ENCODE peak calls at places on chromosomes 11 and 22, in five cellular contexts. T is IMR-90, L is H1, R is mesenchymal stem cell, Y is trophoblast cell. J is an unnamed sample.

GRCh38 chr11:59010693-59011092 is 71.4 kb downstream of the GLYATL1 start:
- DNase-seq in L (no peak), R (no peak), Y (no peak), T (no peak), J (no peak)

GRCh38 chr22:38873469-38874411 is 1.7 kb upstream of the CBX6 start:
- DNase-seq in Y (peak; percentile 55), L (peak; percentile 40), T (no peak), R (no peak), J (peak; percentile 27)

GRCh38 chr11:115162919-115163318 is 341.3 kb downstream of the CADM1 start:
- DNase-seq in T (no peak), R (no peak), Y (no peak), L (no peak), J (no peak)

GRCh38 chr22:21672107-21672629 is 6.4 kb downstream of the PPIL2 start:
- DNase-seq in L (no peak), Y (no peak), R (no peak), T (no peak), J (peak; percentile 4)

GRCh38 chr11:64659417-64660144 is 63.4 kb downstream of the NRXN2 start:
- DNase-seq in R (peak; percentile 89), Y (peak; percentile 91), T (peak; percentile 93), L (no peak), J (peak; percentile 46)

GRCh38 chr22:17910561-17911311 is 113.6 kb downstream of the MICAL3 start:
- DNase-seq in L (peak; percentile 55), T (peak; percentile 91), Y (peak; percentile 96), R (peak; percentile 95), J (peak; percentile 94)

GRCh38 chr22:39576027-39576426 is 5.5 kb downstream of the CACNA1I start:
- DNase-seq in R (no peak), Y (no peak), L (no peak), T (no peak), J (no peak)

GRCh38 chr11:110830344-110831141 is 118.3 kb upstream of the ARHGAP20 start:
- DNase-seq in T (peak; percentile 53), Y (no peak), R (no peak), L (peak; percentile 44), J (peak; percentile 85)

GRCh38 chr11:47981667-47982404 is 1.5 kb downstream of the PTPRJ start:
- DNase-seq in L (no peak), R (no peak), Y (no peak), T (no peak), J (no peak)

GRCh38 chr11:71452354-71453020 is 516 bp upstream of the NADSYN1 start:
- DNase-seq in L (no peak), R (peak; percentile 17), T (peak; percentile 35), Y (peak; percentile 16), J (peak; percentile 9)

GRCh38 chr11:12354750-12355545 is 22.4 kb upstream of the PARVA start:
- DNase-seq in R (no peak), Y (no peak), T (no peak), L (no peak), J (peak; percentile 15)

GRCh38 chr11:33892906-33893594 is 1.2 kb upstream of the LMO2 start:
- DNase-seq in Y (no peak), R (no peak), L (no peak), T (no peak), J (no peak)

GRCh38 chr11:95501761-95502266 is 270.8 kb upstream of the SESN3 start:
- DNase-seq in T (no peak), L (no peak), R (no peak), Y (no peak), J (no peak)
- H3K4me3 ChIP-seq in T (no peak overlapping the region), L (no peak overlapping the region), R (no peak overlapping the region), Y (no peak overlapping the region), J (no peak overlapping the region)

GRCh38 chr11:27401760-27402316 is 38.8 kb upstream of the CCDC34 start:
- DNase-seq in R (no peak), L (no peak), Y (no peak), T (no peak), J (no peak)
- H3K4me1 ChIP-seq in R (no peaks in the 10 kb centered on the region), L (no peaks in the 10 kb centered on the region), Y (peaks cover 15% of the 10 kb centered on the region), T (no peaks in the 10 kb centered on the region), J (peaks cover 1% of the 10 kb centered on the region)

GRCh38 chr22:50530857-50531545 is 1.2 kb upstream of the TYMP start:
- DNase-seq in R (peak; percentile 91), Y (peak; percentile 93), T (peak; percentile 63), L (peak; percentile 82), J (peak; percentile 87)
- H3K4ac ChIP-seq in R (peak overlapping the region; percentile 96), Y (peak overlapping the region; percentile 96), T (peak overlapping the region; percentile 82), L (no peak overlapping the region), J (no peak overlapping the region)

DNA sequence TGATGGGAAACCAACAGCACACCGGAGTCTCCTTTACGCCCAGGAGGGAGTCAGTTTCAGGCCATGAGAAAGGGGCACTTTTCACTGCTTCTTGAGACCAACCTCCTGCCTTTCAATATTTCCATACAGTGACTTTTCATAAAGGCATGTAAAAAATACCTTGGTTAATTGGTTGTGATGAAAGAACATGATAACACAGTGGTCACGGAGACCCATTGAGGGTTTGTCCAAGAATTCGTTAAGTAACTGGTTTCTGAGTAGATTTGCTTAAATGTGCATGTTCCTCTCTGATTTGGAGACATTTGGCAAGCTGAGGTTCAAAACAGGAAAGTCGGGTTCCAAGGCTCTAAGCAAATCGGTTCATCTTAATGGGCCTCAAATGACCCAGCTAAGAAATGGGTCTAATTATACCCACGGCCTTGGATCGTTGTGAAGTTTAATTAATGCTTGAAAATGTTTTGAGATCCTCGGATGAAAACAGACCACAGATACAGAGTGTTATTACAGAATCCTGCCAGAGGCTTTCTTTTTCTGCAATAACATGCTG is 36.9 kb upstream of the CCND1 start:
- DNase-seq in R (no peak), Y (peak; percentile 72), L (no peak), T (no peak), J (no peak)
- H3K4me3 ChIP-seq in R (no peak overlapping the region), Y (no peak overlapping the region), L (no peak overlapping the region), T (no peak overlapping the region), J (no peak overlapping the region)

GRCh38 chr11:67056640-67057409 is at the start of gene RHOD:
- DNase-seq in T (no peak), L (peak; percentile 86), Y (peak; percentile 78), R (no peak), J (peak; percentile 70)

GRCh38 chr11:67059671-67060070 is 3.0 kb downstream of the RHOD start:
- DNase-seq in Y (no peak), R (no peak), T (no peak), L (no peak), J (no peak)

GRCh38 chr11:67060111-67060522 is 3.5 kb downstream of the RHOD start:
- DNase-seq in Y (no peak), L (no peak), T (peak; percentile 36), R (no peak), J (no peak)

GRCh38 chr11:67057410-67057757 is 737 bp downstream of the RHOD start:
- DNase-seq in R (no peak), L (no peak), T (no peak), Y (no peak), J (no peak)

DNA sequence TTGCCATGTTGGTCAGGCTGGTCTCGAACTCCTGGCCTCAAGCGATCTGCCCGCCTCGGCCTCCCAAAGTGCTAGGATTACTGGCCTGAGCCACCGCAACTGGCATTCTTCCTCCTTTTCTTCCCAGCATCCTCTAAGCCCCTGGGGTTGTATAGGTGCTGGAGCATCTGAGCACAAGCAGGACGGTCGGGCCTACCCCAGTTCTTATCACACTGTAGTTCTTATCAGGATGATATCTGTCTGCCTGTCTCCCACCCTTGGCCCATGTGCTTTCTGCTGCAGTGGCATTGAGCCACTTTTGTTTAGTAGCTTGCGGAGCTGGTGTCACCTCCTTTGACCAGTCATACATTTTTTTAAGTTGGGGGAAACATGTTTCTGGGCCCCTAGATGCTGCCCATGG is 1.9 kb downstream of the RHOD start:
- DNase-seq in R (no peak), L (no peak), Y (no peak), T (no peak), J (peak; percentile 64)
- H3K4me1 ChIP-seq in R (peaks cover 55% of the 10 kb centered on the region), L (peaks cover 15% of the 10 kb centered on the region), Y (peaks cover 23% of the 10 kb centered on the region), T (peaks cover 22% of the 10 kb centered on the region), J (peaks cover 4% of the 10 kb centered on the region)

GRCh38 chr11:69881467-69882269 is 62.5 kb upstream of the FGF3 start:
- DNase-seq in L (peak; percentile 73), R (no peak), T (no peak), Y (no peak), J (peak; percentile 53)
- H3K4ac ChIP-seq in L (peak overlapping the region; percentile 69), R (no peak overlapping the region), T (no peak overlapping the region), Y (no peak overlapping the region), J (no peak overlapping the region)

GRCh38 chr11:102387056-102387781 is 40.2 kb downstream of the BIRC2 start:
- DNase-seq in L (no peak), R (no peak), Y (peak; percentile 74), T (no peak), J (no peak)

GRCh38 chr11:102393272-102393730 is 46.3 kb downstream of the BIRC2 start:
- DNase-seq in T (no peak), L (no peak), R (no peak), Y (no peak), J (no peak)

GRCh38 chr11:102391549-102392237 is 44.7 kb downstream of the BIRC2 start:
- DNase-seq in Y (no peak), L (no peak), T (no peak), R (no peak), J (no peak)

GRCh38 chr11:102389253-102389652 is 42.2 kb downstream of the BIRC2 start:
- DNase-seq in R (no peak), T (no peak), L (no peak), Y (peak; percentile 10), J (peak; percentile 40)

DNA sequence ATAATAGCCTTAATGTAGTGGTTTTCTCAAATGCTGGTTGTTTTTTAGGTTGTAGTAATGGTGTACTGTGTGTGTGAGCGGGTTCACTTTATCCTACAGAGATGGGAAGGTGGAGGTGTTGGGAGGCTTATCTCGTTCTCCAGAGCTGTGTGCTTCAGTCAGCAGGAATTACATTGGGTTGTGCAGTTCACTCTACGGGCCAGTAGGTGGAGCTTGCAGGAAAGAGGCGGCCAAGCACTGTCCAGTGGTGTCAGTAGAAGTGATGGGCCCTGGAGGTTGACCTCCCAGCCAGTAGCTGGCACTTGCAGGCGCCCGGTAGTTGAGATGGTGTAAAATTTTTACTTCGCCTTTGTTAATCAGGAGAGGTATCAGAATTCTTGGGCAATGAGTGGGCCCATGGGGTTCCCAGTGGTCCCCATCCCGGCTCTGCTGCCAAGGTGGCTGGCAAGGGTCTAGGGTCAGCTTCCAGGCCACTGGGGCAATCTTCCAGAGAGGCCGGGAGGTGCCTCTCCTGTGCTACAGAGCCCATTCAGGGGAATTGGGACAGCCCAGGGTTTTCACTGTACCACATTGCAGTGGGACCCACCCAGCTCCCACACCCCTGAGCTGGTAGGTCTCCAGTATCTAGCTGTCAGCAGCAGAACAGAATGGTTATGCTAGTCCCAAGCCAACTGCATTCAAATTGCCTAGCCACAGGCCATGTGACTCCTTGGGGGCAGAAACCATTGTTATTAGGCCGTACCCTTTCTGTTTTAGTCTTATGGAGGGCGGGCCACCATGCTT is 43.8 kb downstream of the BIRC2 start:
- DNase-seq in R (peak; percentile 71), T (peak; percentile 63), L (peak; percentile 69), Y (peak; percentile 81), J (peak; percentile 91)
- H3K4me3 ChIP-seq in R (no peak overlapping the region), T (no peak overlapping the region), L (no peak overlapping the region), Y (no peak overlapping the region), J (no peak overlapping the region)

GRCh38 chr11:134038897-134039470 is 29.9 kb upstream of the JAM3 start:
- DNase-seq in R (peak; percentile 83), L (no peak), Y (no peak), T (peak; percentile 21), J (no peak)
- H3K4me1 ChIP-seq in R (peaks cover 19% of the 10 kb centered on the region), L (peaks cover 15% of the 10 kb centered on the region), Y (peaks cover 11% of the 10 kb centered on the region), T (peaks cover 19% of the 10 kb centered on the region), J (peaks cover 7% of the 10 kb centered on the region)

GRCh38 chr22:32270641-32271369 is 15.7 kb upstream of the SLC5A4 start:
- DNase-seq in R (no peak), T (no peak), Y (no peak), L (no peak), J (no peak)
- H3K4ac ChIP-seq in R (no peak overlapping the region), T (no peak overlapping the region), Y (no peak overlapping the region), L (no peak overlapping the region), J (no peak overlapping the region)

J was measured in mesendoderm.